ENCODE peak calls at places on chromosomes 3 and 15, in eight cellular contexts. D is CD8-positive, alpha-beta memory T cell; W is thoracic aorta; Z is upper lobe of left lung; J is sigmoid colon; C is heart right ventricle; R is cardiac muscle cell; A is PC-3. U is an unnamed sample.
A peak's percentile ranks its signal among the peaks of the same experiment; 100 is the strongest.

GRCh38 chr3:66376568-66376967 is 124.3 kb downstream of the LRIG1 start:
- DNase-seq in D (no peak), W (no peak), Z (no peak), J (no peak), C (no peak), R (peak; percentile 91), A (peak; percentile 16), U (no peak)

GRCh38 chr3:179323197-179323901 is 518 bp downstream of the ZNF639 start:
- DNase-seq in D (peak; percentile 60), W (peak; percentile 48), Z (peak; percentile 66), J (peak; percentile 88), C (peak; percentile 79), R (peak; percentile 86), A (peak; percentile 54), U (peak; percentile 49)

GRCh38 chr3:129305592-129306091 is 27.0 kb downstream of the HMCES start:
- DNase-seq in D (no peak), W (peak; percentile 85), Z (peak; percentile 97), J (peak; percentile 96), C (peak; percentile 79), R (peak; percentile 95), A (no peak), U (no peak)

GRCh38 chr15:36731025-36731424 is 151.6 kb downstream of the CDIN1 start:
- DNase-seq in D (no peak), W (no peak), Z (no peak), J (no peak), C (no peak), R (no peak), A (no peak), U (no peak)

GRCh38 chr15:31300981-31301686 is 25.5 kb upstream of the KLF13 start:
- DNase-seq in D (no peak), W (no peak), Z (no peak), J (peak; percentile 54), C (no peak), R (no peak), A (no peak), U (no peak)

GRCh38 chr3:83317605-83318004 is 1556.2 kb upstream of the GBE1 start:
- DNase-seq in D (no peak), W (no peak), Z (no peak), J (no peak), C (no peak), R (no peak), A (peak; percentile 75), U (no peak)

GRCh38 chr3:71070497-71071465 is 512.7 kb downstream of the FOXP1 start:
- DNase-seq in D (no peak), W (no peak), Z (no peak), J (no peak), C (no peak), R (no peak), A (no peak), U (no peak)

GRCh38 chr15:93057618-93058017 is 31.4 kb downstream of the RGMA start:
- DNase-seq in D (no peak), W (no peak), Z (no peak), J (no peak), C (no peak), R (no peak), A (no peak), U (no peak)

GRCh38 chr3:187223799-187224198 is 26.5 kb downstream of the RTP1 start:
- DNase-seq in D (no peak), W (no peak), Z (no peak), J (no peak), C (no peak), R (no peak), A (peak; percentile 71), U (no peak)

GRCh38 chr15:86236721-86237121 is 157.1 kb downstream of the AGBL1 start:
- DNase-seq in D (no peak), W (no peak), Z (no peak), J (no peak), C (no peak), R (no peak), A (no peak), U (no peak)

GRCh38 chr3:159732172-159733111 is 256.2 kb upstream of the IL12A start:
- DNase-seq in D (no peak), W (no peak), Z (peak; percentile 49), J (no peak), C (no peak), R (peak; percentile 46), A (peak; percentile 80), U (no peak)

GRCh38 chr3:136414476-136414875 is 164.3 kb downstream of the PCCB start:
- DNase-seq in D (no peak), W (no peak), Z (no peak), J (no peak), C (no peak), R (peak; percentile 11), A (no peak), U (no peak)

GRCh38 chr15:31197497-31198414 is 96.2 kb upstream of the TRPM1 start:
- DNase-seq in D (peak; percentile 28), W (no peak), Z (peak; percentile 61), J (no peak), C (peak; percentile 47), R (peak; percentile 30), A (peak; percentile 49), U (peak; percentile 40)

GRCh38 chr3:120276767-120277166 is 8.3 kb downstream of the GPR156 start:
- DNase-seq in D (no peak), W (no peak), Z (no peak), J (no peak), C (no peak), R (no peak), A (peak; percentile 42), U (no peak)

GRCh38 chr15:48642795-48643194 is 2.7 kb downstream of the FBN1 start:
- DNase-seq in D (no peak), W (no peak), Z (no peak), J (no peak), C (no peak), R (peak; percentile 48), A (no peak), U (no peak)

GRCh38 chr3:42515391-42515916 is 13.0 kb downstream of the VIPR1 start:
- DNase-seq in D (no peak), W (no peak), Z (no peak), J (no peak), C (peak; percentile 69), R (no peak), A (no peak), U (no peak)

DNA sequence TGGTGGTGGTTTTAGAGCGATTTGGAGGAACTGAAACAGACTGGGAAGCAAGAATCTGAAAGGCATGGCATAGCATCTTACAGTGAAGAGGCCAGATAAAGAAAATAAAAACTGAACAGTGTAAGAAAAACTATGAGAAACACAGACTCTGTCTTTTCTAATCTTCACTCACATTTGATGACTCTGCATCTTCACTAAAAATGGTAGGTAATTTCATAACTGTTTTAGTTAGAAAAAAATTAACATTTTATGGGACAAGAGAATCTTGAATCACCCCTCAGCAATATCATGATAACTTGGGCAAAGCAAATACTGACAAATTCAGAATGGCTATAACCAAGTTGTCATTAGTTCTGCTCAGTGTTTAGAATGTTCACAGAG is 812.6 kb downstream of the MCTP2 start:
- DNase-seq in D (no peak), W (no peak), Z (no peak), J (no peak), C (no peak), R (no peak), A (no peak), U (no peak)
- H3K9me3 ChIP-seq in D (no peaks in the 10 kb centered on the region), W (peaks cover 8% of the 10 kb centered on the region), Z (peaks cover 8% of the 10 kb centered on the region), J (no peaks in the 10 kb centered on the region), C (no peaks in the 10 kb centered on the region), R (peaks cover 6% of the 10 kb centered on the region), A (peaks cover under 1% of the 10 kb centered on the region), U (no peaks in the 10 kb centered on the region)

GRCh38 chr15:25239471-25240345 is 199.1 kb downstream of the UBE3A start:
- DNase-seq in D (no peak), W (no peak), Z (no peak), J (peak; percentile 43), C (peak; percentile 1), R (no peak), A (no peak), U (no peak)
- H3K9me3 ChIP-seq in D (no peaks in the 10 kb centered on the region), W (no peaks in the 10 kb centered on the region), Z (no peaks in the 10 kb centered on the region), J (no peaks in the 10 kb centered on the region), C (no peaks in the 10 kb centered on the region), R (no peaks in the 10 kb centered on the region), A (peaks cover 4% of the 10 kb centered on the region), U (no peaks in the 10 kb centered on the region)

GRCh38 chr15:20386198-20386597 is 155.4 kb downstream of the GOLGA6L6 start:
- DNase-seq in D (no peak), W (no peak), Z (no peak), J (no peak), C (no peak), R (no peak), A (no peak), U (no peak)
- H3K9me3 ChIP-seq in D (peaks cover 7% of the 10 kb centered on the region), W (no peaks in the 10 kb centered on the region), Z (no peaks in the 10 kb centered on the region), J (no peaks in the 10 kb centered on the region), C (no peaks in the 10 kb centered on the region), R (peaks cover 50% of the 10 kb centered on the region), A (peaks cover 46% of the 10 kb centered on the region), U (no peaks in the 10 kb centered on the region)

DNA sequence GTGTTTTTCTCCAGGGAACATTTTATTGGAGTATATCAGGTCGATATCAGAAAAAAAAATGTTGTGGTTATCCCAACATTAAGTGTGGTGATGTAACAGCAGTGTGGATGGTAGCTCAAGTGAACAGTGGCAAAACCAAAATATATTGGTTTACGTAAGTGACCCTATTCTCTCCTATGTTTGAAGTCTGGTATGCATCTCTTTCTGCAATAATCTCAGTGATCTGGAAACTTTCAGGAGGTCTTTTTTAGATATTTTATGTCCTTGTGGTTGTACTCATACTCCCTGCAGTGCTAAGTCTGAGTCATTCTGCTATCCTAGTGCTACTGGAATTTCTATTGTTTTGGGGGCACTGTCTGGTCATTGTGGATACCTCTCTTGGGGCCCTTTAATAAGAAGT is 137.9 kb downstream of the SNRPN start:
- DNase-seq in D (no peak), W (no peak), Z (no peak), J (no peak), C (no peak), R (no peak), A (no peak), U (no peak)
- H3K9me3 ChIP-seq in D (peaks cover 28% of the 10 kb centered on the region), W (peaks cover 29% of the 10 kb centered on the region), Z (peaks cover 60% of the 10 kb centered on the region), J (peaks cover 10% of the 10 kb centered on the region), C (peaks cover 7% of the 10 kb centered on the region), R (no peaks in the 10 kb centered on the region), A (peaks cover 15% of the 10 kb centered on the region), U (peaks cover 31% of the 10 kb centered on the region)

GRCh38 chr3:23487015-23487414 is 283.9 kb downstream of the UBE2E2 start:
- DNase-seq in D (no peak), W (no peak), Z (no peak), J (no peak), C (no peak), R (no peak), A (no peak), U (no peak)

GRCh38 chr3:23480981-23481380 is 277.9 kb downstream of the UBE2E2 start:
- DNase-seq in D (no peak), W (no peak), Z (no peak), J (no peak), C (no peak), R (no peak), A (no peak), U (no peak)

GRCh38 chr3:23481660-23482278 is 278.6 kb downstream of the UBE2E2 start:
- DNase-seq in D (no peak), W (no peak), Z (no peak), J (no peak), C (no peak), R (peak; percentile 33), A (no peak), U (no peak)

GRCh38 chr3:23485922-23486321 is 282.8 kb downstream of the UBE2E2 start:
- DNase-seq in D (no peak), W (no peak), Z (no peak), J (no peak), C (no peak), R (no peak), A (no peak), U (no peak)

GRCh38 chr3:23484386-23484785 is 281.3 kb downstream of the UBE2E2 start:
- DNase-seq in D (no peak), W (no peak), Z (no peak), J (no peak), C (no peak), R (peak; percentile 26), A (no peak), U (no peak)
- H3K9me3 ChIP-seq in D (no peaks in the 10 kb centered on the region), W (no peaks in the 10 kb centered on the region), Z (no peaks in the 10 kb centered on the region), J (no peaks in the 10 kb centered on the region), C (no peaks in the 10 kb centered on the region), R (no peaks in the 10 kb centered on the region), A (no peaks in the 10 kb centered on the region), U (no peaks in the 10 kb centered on the region)

U was measured in T-helper 17 cell.